ENCODE peak calls at places on chromosomes 3 and 15, in six cellular contexts. K is head of caudate nucleus; P is T-helper 17 cell; C is H54; H is activated T-cell treated with anti-CD3 and anti-CD28 coated beads, Interleukin-2, amount 50 U/mL, for 48 hours; J is fibroblast of lung. L is an unnamed sample.

GRCh38 chr3:135885885-135886284 is 79.6 kb upstream of the PPP2R3A start:
- DNase-seq in K (no peak), P (no peak), C (no peak), H (no peak), J (no peak), L (no peak)

GRCh38 chr3:63753567-63753966 is 65.5 kb upstream of the C3orf49 start:
- DNase-seq in K (no peak), P (no peak), C (peak; percentile 4), H (no peak), J (peak; percentile 32), L (no peak)

GRCh38 chr15:39785806-39786205 is 3.2 kb upstream of the FSIP1 start:
- DNase-seq in K (no peak), P (no peak), C (no peak), H (no peak), J (no peak), L (no peak)

GRCh38 chr3:193830791-193831191 is 237.8 kb downstream of the OPA1 start:
- DNase-seq in K (peak; percentile 51), P (no peak), C (no peak), H (no peak), J (no peak), L (no peak)

GRCh38 chr3:49998326-49998725 is 58.4 kb downstream of the RBM6 start:
- DNase-seq in K (no peak), P (no peak), C (peak; percentile 19), H (no peak), J (peak; percentile 29), L (no peak)

GRCh38 chr15:79025802-79026201 is 64.8 kb downstream of the RASGRF1 start:
- DNase-seq in K (no peak), P (no peak), C (no peak), H (no peak), J (no peak), L (no peak)

GRCh38 chr15:90213818-90214204 is 12.7 kb downstream of the SEMA4B start:
- DNase-seq in K (no peak), P (no peak), C (no peak), H (no peak), J (no peak), L (no peak)

GRCh38 chr15:79858469-79858868 is 38.3 kb downstream of the MTHFS start:
- DNase-seq in K (no peak), P (no peak), C (no peak), H (no peak), J (no peak), L (no peak)

GRCh38 chr15:69976366-69976994 is 121.2 kb downstream of the TLE3 start:
- DNase-seq in K (no peak), P (peak; percentile 30), C (no peak), H (peak; percentile 62), J (peak; percentile 53), L (no peak)

GRCh38 chr3:57130426-57131209 is 34.5 kb downstream of the IL17RD start:
- DNase-seq in K (no peak), P (no peak), C (no peak), H (no peak), J (no peak), L (no peak)

GRCh38 chr15:69855601-69856000 is 242.1 kb downstream of the TLE3 start:
- DNase-seq in K (no peak), P (no peak), C (no peak), H (no peak), J (no peak), L (no peak)

GRCh38 chr15:62777657-62778056 is 264.9 kb upstream of the TPM1 start:
- DNase-seq in K (no peak), P (no peak), C (no peak), H (no peak), J (no peak), L (no peak)

GRCh38 chr3:194990454-194991337 is 280.3 kb downstream of the XXYLT1 start:
- DNase-seq in K (peak; percentile 14), P (no peak), C (no peak), H (no peak), J (no peak), L (no peak)

GRCh38 chr3:113637756-113638155 is 58.7 kb downstream of the USF3 start:
- DNase-seq in K (no peak), P (no peak), C (no peak), H (no peak), J (no peak), L (peak; percentile 54)

GRCh38 chr3:188900421-188900941 is 271.3 kb upstream of the TPRG1 start:
- DNase-seq in K (no peak), P (no peak), C (peak; percentile 61), H (no peak), J (peak; percentile 69), L (no peak)

GRCh38 chr15:47934342-47934741 is 186.4 kb upstream of the SLC24A5 start:
- DNase-seq in K (no peak), P (no peak), C (no peak), H (no peak), J (no peak), L (no peak)

GRCh38 chr3:141575879-141576743 is 89.3 kb downstream of the RASA2 start:
- DNase-seq in K (no peak), P (no peak), C (no peak), H (no peak), J (peak; percentile 68), L (no peak)

GRCh38 chr15:99564221-99565030 is 1.4 kb upstream of the MEF2A start:
- DNase-seq in K (peak; percentile 63), P (no peak), C (no peak), H (no peak), J (peak; percentile 27), L (peak; percentile 27)

GRCh38 chr3:81910244-81910852 is 148.9 kb upstream of the GBE1 start:
- DNase-seq in K (peak; percentile 74), P (no peak), C (no peak), H (no peak), J (peak; percentile 44), L (no peak)

GRCh38 chr15:48358681-48359152 is 27.5 kb downstream of the DUT start:
- DNase-seq in K (no peak), P (no peak), C (no peak), H (no peak), J (peak; percentile 39), L (no peak)